ENCODE peak calls at places on chromosomes 2 and 18, in five cellular contexts. One of them, this sample, is unnamed.

GRCh38 chr18:50866765-50867164 is 12.2 kb upstream of the ME2 start:
- DNase-seq in H9: no peak
- DNase-seq in mesenchymal stem cell: no peak
- DNase-seq in trophoblast cell: no peak
- DNase-seq in H1: no peak
- DNase-seq in this sample: no peak

GRCh38 chr18:46051731-46052461 is 20.2 kb downstream of the PSTPIP2 start:
- DNase-seq in H9: no peak
- DNase-seq in mesenchymal stem cell: peak; percentile 85
- DNase-seq in trophoblast cell: peak; percentile 92
- DNase-seq in H1: no peak
- DNase-seq in this sample: no peak

GRCh38 chr2:15159751-15160177 is 401.4 kb downstream of the NBAS start:
- DNase-seq in H9: no peak
- DNase-seq in mesenchymal stem cell: peak; percentile 51
- DNase-seq in trophoblast cell: no peak
- DNase-seq in H1: no peak
- DNase-seq in this sample: no peak

GRCh38 chr2:40210968-40211353 is 240.9 kb downstream of the SLC8A1 start:
- DNase-seq in H9: no peak
- DNase-seq in mesenchymal stem cell: no peak
- DNase-seq in trophoblast cell: no peak
- DNase-seq in H1: no peak
- DNase-seq in this sample: no peak

GRCh38 chr2:23436346-23437099 is 51.5 kb downstream of the KLHL29 start:
- DNase-seq in H9: peak; percentile 74
- DNase-seq in mesenchymal stem cell: peak; percentile 77
- DNase-seq in trophoblast cell: peak; percentile 69
- DNase-seq in H1: peak; percentile 59
- DNase-seq in this sample: no peak

GRCh38 chr2:231463698-231464575 is at the start of gene NCL:
- DNase-seq in H9: peak; percentile 61
- DNase-seq in mesenchymal stem cell: peak; percentile 99
- DNase-seq in trophoblast cell: peak; percentile 96
- DNase-seq in H1: no peak
- DNase-seq in this sample: peak; percentile 92

GRCh38 chr2:44691174-44691785 is 250.2 kb upstream of the SIX3 start:
- DNase-seq in H9: no peak
- DNase-seq in mesenchymal stem cell: no peak
- DNase-seq in trophoblast cell: no peak
- DNase-seq in H1: no peak
- DNase-seq in this sample: no peak

GRCh38 chr18:51211552-51211951 is 14.1 kb upstream of the MEX3C start:
- DNase-seq in H9: no peak
- DNase-seq in mesenchymal stem cell: peak; percentile 66
- DNase-seq in trophoblast cell: peak; percentile 17
- DNase-seq in H1: no peak
- DNase-seq in this sample: no peak

GRCh38 chr2:113974727-113975126 is 84.8 kb downstream of the ACTR3 start:
- DNase-seq in H9: no peak
- DNase-seq in mesenchymal stem cell: no peak
- DNase-seq in trophoblast cell: no peak
- DNase-seq in H1: no peak
- DNase-seq in this sample: no peak

GRCh38 chr2:168543037-168543436 is 87.0 kb downstream of the CERS6 start:
- DNase-seq in H9: no peak
- DNase-seq in mesenchymal stem cell: no peak
- DNase-seq in trophoblast cell: no peak
- DNase-seq in H1: no peak
- DNase-seq in this sample: no peak

GRCh38 chr2:187549951-187550555 is 4.2 kb downstream of the TFPI start:
- DNase-seq in H9: no peak
- DNase-seq in mesenchymal stem cell: peak; percentile 58
- DNase-seq in trophoblast cell: no peak
- DNase-seq in H1: no peak
- DNase-seq in this sample: no peak

GRCh38 chr2:228777855-228778355 is 493.2 kb downstream of the PID1 start:
- DNase-seq in H9: no peak
- DNase-seq in mesenchymal stem cell: no peak
- DNase-seq in trophoblast cell: no peak
- DNase-seq in H1: no peak
- DNase-seq in this sample: no peak

GRCh38 chr2:240551809-240552208 is 6.0 kb downstream of the ANKMY1 start:
- DNase-seq in H9: no peak
- DNase-seq in mesenchymal stem cell: no peak
- DNase-seq in trophoblast cell: no peak
- DNase-seq in H1: no peak
- DNase-seq in this sample: no peak

GRCh38 chr18:22347624-22348511 is 69.8 kb downstream of the CTAGE1 start:
- DNase-seq in H9: peak; percentile 52
- DNase-seq in mesenchymal stem cell: peak; percentile 43
- DNase-seq in trophoblast cell: no peak
- DNase-seq in H1: no peak
- DNase-seq in this sample: peak; percentile 33

GRCh38 chr2:166900700-166901099 is 12.4 kb downstream of the XIRP2 start:
- DNase-seq in H9: peak; percentile 45
- DNase-seq in mesenchymal stem cell: peak; percentile 72
- DNase-seq in trophoblast cell: no peak
- DNase-seq in H1: no peak
- DNase-seq in this sample: peak; percentile 6

GRCh38 chr2:223549215-223549614 is 52.9 kb downstream of the SCG2 start:
- DNase-seq in H9: no peak
- DNase-seq in mesenchymal stem cell: peak; percentile 82
- DNase-seq in trophoblast cell: peak; percentile 90
- DNase-seq in H1: no peak
- DNase-seq in this sample: no peak

GRCh38 chr2:96329416-96329815 is 4.3 kb downstream of the ITPRIPL1 start:
- DNase-seq in H9: no peak
- DNase-seq in mesenchymal stem cell: no peak
- DNase-seq in trophoblast cell: no peak
- DNase-seq in H1: no peak
- DNase-seq in this sample: no peak

GRCh38 chr2:126835261-126835660 is 63.4 kb upstream of the TEX51 start:
- DNase-seq in H9: no peak
- DNase-seq in mesenchymal stem cell: no peak
- DNase-seq in trophoblast cell: no peak
- DNase-seq in H1: no peak
- DNase-seq in this sample: no peak

GRCh38 chr18:56322403-56322802 is 316.0 kb downstream of the TXNL1 start:
- DNase-seq in H9: no peak
- DNase-seq in mesenchymal stem cell: no peak
- DNase-seq in trophoblast cell: no peak
- DNase-seq in H1: no peak
- DNase-seq in this sample: peak; percentile 8

GRCh38 chr2:203909192-203909945 is 27.2 kb upstream of the ICOS start:
- DNase-seq in H9: no peak
- DNase-seq in mesenchymal stem cell: peak; percentile 75
- DNase-seq in trophoblast cell: no peak
- DNase-seq in H1: no peak
- DNase-seq in this sample: peak; percentile 32

GRCh38 chr2:152415231-152415642 is 80.3 kb downstream of the FMNL2 start:
- DNase-seq in H9: no peak
- DNase-seq in mesenchymal stem cell: no peak
- DNase-seq in trophoblast cell: peak; percentile 87
- DNase-seq in H1: no peak
- DNase-seq in this sample: no peak

GRCh38 chr18:12234451-12235190 is 19.5 kb upstream of the CIDEA start:
- DNase-seq in H9: no peak
- DNase-seq in mesenchymal stem cell: no peak
- DNase-seq in trophoblast cell: no peak
- DNase-seq in H1: no peak
- DNase-seq in this sample: no peak

GRCh38 chr2:100395532-100396350 is 21.7 kb downstream of the CHST10 start:
- DNase-seq in H9: no peak
- DNase-seq in mesenchymal stem cell: no peak
- DNase-seq in trophoblast cell: no peak
- DNase-seq in H1: no peak
- DNase-seq in this sample: no peak
- H2BK12ac ChIP-seq in H9: no peak overlapping the region
- H2BK12ac ChIP-seq in mesenchymal stem cell: no peak overlapping the region
- H2BK12ac ChIP-seq in trophoblast cell: no peak overlapping the region
- H2BK12ac ChIP-seq in H1: no peak overlapping the region
- H2BK12ac ChIP-seq in this sample: no peak overlapping the region

GRCh38 chr18:3051718-3052410 is 38.9 kb upstream of the LPIN2 start:
- DNase-seq in H9: no peak
- DNase-seq in mesenchymal stem cell: no peak
- DNase-seq in trophoblast cell: no peak
- DNase-seq in H1: no peak
- DNase-seq in this sample: no peak
- H2BK12ac ChIP-seq in H9: no peak overlapping the region
- H2BK12ac ChIP-seq in mesenchymal stem cell: no peak overlapping the region
- H2BK12ac ChIP-seq in trophoblast cell: no peak overlapping the region
- H2BK12ac ChIP-seq in H1: no peak overlapping the region
- H2BK12ac ChIP-seq in this sample: no peak overlapping the region

GRCh38 chr2:238299803-238300202 is 11.4 kb upstream of the PER2 start:
- DNase-seq in H9: peak; percentile 18
- DNase-seq in mesenchymal stem cell: no peak
- DNase-seq in trophoblast cell: no peak
- DNase-seq in H1: no peak
- DNase-seq in this sample: no peak

GRCh38 chr2:238305092-238305862 is 15.0 kb upstream of the TRAF3IP1 start:
- DNase-seq in H9: no peak
- DNase-seq in mesenchymal stem cell: no peak
- DNase-seq in trophoblast cell: no peak
- DNase-seq in H1: no peak
- DNase-seq in this sample: no peak

GRCh38 chr2:238302076-238302475 is 13.7 kb upstream of the PER2 start:
- DNase-seq in H9: no peak
- DNase-seq in mesenchymal stem cell: no peak
- DNase-seq in trophoblast cell: no peak
- DNase-seq in H1: no peak
- DNase-seq in this sample: no peak

GRCh38 chr2:238304116-238304515 is 15.7 kb upstream of the PER2 start:
- DNase-seq in H9: no peak
- DNase-seq in mesenchymal stem cell: no peak
- DNase-seq in trophoblast cell: no peak
- DNase-seq in H1: no peak
- DNase-seq in this sample: no peak

DNA sequence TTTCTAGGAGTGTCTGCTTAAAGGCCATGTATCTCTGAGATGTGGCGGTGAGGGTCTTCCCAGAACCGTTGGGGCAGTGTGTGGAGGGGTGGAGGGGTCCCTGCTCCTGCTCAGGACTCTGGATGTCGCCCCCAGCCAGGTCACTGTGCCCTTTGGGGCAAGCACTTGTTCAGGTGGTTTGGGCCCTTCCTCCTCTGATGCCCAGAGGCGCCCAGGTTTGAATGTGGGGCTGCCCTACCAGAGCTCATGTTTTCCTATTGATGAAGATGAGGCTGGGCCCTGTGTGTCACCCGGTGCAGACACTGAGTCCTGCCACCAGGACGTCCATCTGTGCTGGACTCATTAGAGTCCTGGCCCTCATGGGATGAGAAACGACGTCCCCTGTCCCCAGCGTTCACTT is 14.3 kb upstream of the PER2 start:
- DNase-seq in H9: no peak
- DNase-seq in mesenchymal stem cell: no peak
- DNase-seq in trophoblast cell: no peak
- DNase-seq in H1: no peak
- DNase-seq in this sample: no peak
- H2BK12ac ChIP-seq in H9: no peak overlapping the region
- H2BK12ac ChIP-seq in mesenchymal stem cell: no peak overlapping the region
- H2BK12ac ChIP-seq in trophoblast cell: no peak overlapping the region
- H2BK12ac ChIP-seq in H1: no peak overlapping the region
- H2BK12ac ChIP-seq in this sample: no peak overlapping the region

DNA sequence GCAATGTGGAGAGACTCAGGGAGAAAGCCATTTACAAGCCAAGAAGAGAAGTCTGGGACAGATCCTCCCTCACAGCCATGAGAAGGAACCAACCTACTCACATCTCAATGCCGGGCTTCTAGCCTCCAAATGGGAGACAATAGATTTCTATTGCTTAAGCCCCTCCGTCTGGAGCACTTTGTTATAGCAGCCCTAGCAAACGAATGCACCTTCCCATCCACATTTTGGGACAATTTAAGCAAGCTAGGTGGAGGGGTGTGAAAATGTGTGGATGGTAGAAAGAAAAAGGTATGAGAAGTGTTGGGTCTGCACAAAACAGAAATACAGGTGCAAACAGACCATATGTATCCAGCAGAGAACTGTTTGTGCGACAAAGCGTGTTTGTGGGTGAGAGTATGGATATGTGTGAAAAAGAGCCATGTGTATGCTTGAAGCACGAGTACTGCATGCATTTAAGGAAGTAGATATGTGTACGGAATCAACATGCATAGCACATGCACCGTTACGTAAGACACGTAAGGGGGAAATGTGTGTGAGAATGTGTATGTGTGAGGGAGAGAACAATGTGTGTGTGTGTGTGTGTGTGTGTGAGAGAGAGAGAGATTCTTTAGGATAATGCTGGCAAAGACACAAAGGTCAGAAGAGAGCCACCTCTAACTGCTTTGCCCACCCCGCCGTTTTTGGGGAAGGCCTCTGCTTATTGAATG is 13.1 kb upstream of the E2F6 start:
- DNase-seq in H9: no peak
- DNase-seq in mesenchymal stem cell: no peak
- DNase-seq in trophoblast cell: no peak
- DNase-seq in H1: no peak
- DNase-seq in this sample: no peak
- H2BK12ac ChIP-seq in H9: no peak overlapping the region
- H2BK12ac ChIP-seq in mesenchymal stem cell: no peak overlapping the region
- H2BK12ac ChIP-seq in trophoblast cell: no peak overlapping the region
- H2BK12ac ChIP-seq in H1: no peak overlapping the region
- H2BK12ac ChIP-seq in this sample: peak overlapping the region; percentile 47